ENCODE peak calls at places on chromosomes 3 and 15, in six cellular contexts. E, W, Y, A, X and D are unnamed samples.

GRCh38 chr3:146156060-146156459 is 4.9 kb downstream of the PLOD2 start:
- DNase-seq in W (no peak), Y (no peak), A (no peak), E (no peak), X (no peak), D (peak)

GRCh38 chr15:87858651-87859050 is 397.9 kb downstream of the NTRK3 start:
- DNase-seq in X (no peak), W (no peak), A (no peak), E (no peak), Y (no peak), D (no peak)

GRCh38 chr15:60619131-60619530 is 140.2 kb upstream of the ICE2 start:
- DNase-seq in A (no peak), E (no peak), W (no peak), Y (no peak), X (no peak), D (no peak)

GRCh38 chr15:44536962-44537727 is at the start of gene EIF3J:
- DNase-seq in E (peak), A (peak), X (peak), W (peak), Y (peak), D (peak)

GRCh38 chr15:62165029-62165792 is at the start of gene C2CD4B:
- DNase-seq in E (no peak), A (no peak), W (peak), X (no peak), Y (peak), D (peak)

GRCh38 chr15:70596354-70597055 is 166.9 kb downstream of the UACA start:
- DNase-seq in E (no peak), A (no peak), W (no peak), X (peak), Y (no peak), D (no peak)

GRCh38 chr15:31347067-31347975 is 20.7 kb downstream of the KLF13 start:
- DNase-seq in Y (no peak), A (no peak), X (no peak), W (no peak), E (peak), D (no peak)

GRCh38 chr15:41783272-41783660 is 9.0 kb downstream of the MAPKBP1 start:
- DNase-seq in W (no peak), X (no peak), E (no peak), A (no peak), Y (no peak), D (no peak)

GRCh38 chr3:45644063-45644462 is 45.1 kb upstream of the SACM1L start:
- DNase-seq in W (no peak), X (peak), A (no peak), Y (no peak), E (no peak), D (no peak)

GRCh38 chr3:138509586-138509985 is 75.2 kb downstream of the ESYT3 start:
- DNase-seq in A (no peak), Y (no peak), E (no peak), W (no peak), X (peak), D (no peak)